ENCODE peak calls at places on chromosomes 3 and 15, in seven cellular contexts. U, M, E, N, A, H and C are unnamed samples.

GRCh38 chr3:11391930-11392688 is 119.9 kb downstream of the ATG7 start:
- DNase-seq in U (peak; percentile 86), E (no peak), M (peak; percentile 70), A (no peak), N (no peak), H (peak; percentile 8), C (no peak)

GRCh38 chr3:130935761-130936160 is 41.9 kb downstream of the ATP2C1 start:
- DNase-seq in U (peak; percentile 85), M (no peak), A (no peak), N (no peak), E (no peak), H (peak; percentile 67), C (no peak)

GRCh38 chr15:77533530-77533929 is 99.2 kb downstream of the LINGO1 start:
- DNase-seq in H (no peak), U (no peak), E (peak; percentile 27), N (no peak), M (no peak), A (no peak), C (no peak)

GRCh38 chr3:184912166-184912565 is 100.2 kb downstream of the VPS8 start:
- DNase-seq in E (no peak), A (no peak), U (no peak), H (no peak), N (no peak), M (no peak), C (no peak)

GRCh38 chr15:74725241-74725774 is at the start of gene CYP1A1:
- DNase-seq in E (no peak), A (no peak), M (no peak), H (peak; percentile 18), N (no peak), U (no peak), C (peak; percentile 62)

GRCh38 chr3:137772231-137772617 is 8.1 kb downstream of the SOX14 start:
- DNase-seq in H (no peak), E (no peak), U (no peak), M (no peak), A (no peak), N (no peak), C (no peak)

GRCh38 chr15:68618339-68619302 is 39.8 kb downstream of the CORO2B start:
- DNase-seq in A (peak; percentile 59), U (peak; percentile 79), M (peak; percentile 56), H (peak; percentile 67), N (no peak), E (no peak), C (no peak)

GRCh38 chr3:131110087-131110486 is 83.4 kb downstream of the NEK11 start:
- DNase-seq in U (peak; percentile 82), H (peak; percentile 65), M (peak; percentile 74), A (no peak), N (no peak), E (no peak), C (no peak)

GRCh38 chr3:131501949-131502348 is 822 bp downstream of the MRPL3 start:
- DNase-seq in N (no peak), U (peak; percentile 2), M (no peak), A (no peak), E (no peak), H (peak; percentile 3), C (no peak)

GRCh38 chr3:129161860-129162271 is 1.0 kb upstream of the ISY1 start:
- DNase-seq in H (peak; percentile 38), E (peak; percentile 52), N (no peak), A (no peak), M (no peak), U (no peak), C (peak; percentile 36)

GRCh38 chr3:129166579-129167332 is 5.9 kb upstream of the ISY1 start:
- DNase-seq in E (no peak), H (no peak), N (no peak), U (no peak), A (no peak), M (no peak), C (no peak)

GRCh38 chr3:129164500-129164899 is 3.6 kb upstream of the ISY1 start:
- DNase-seq in E (no peak), M (no peak), H (no peak), N (no peak), A (no peak), U (no peak), C (no peak)

GRCh38 chr3:129162729-129163579 is 2.1 kb upstream of the ISY1 start:
- DNase-seq in U (no peak), N (no peak), H (no peak), M (no peak), A (no peak), E (no peak), C (no peak)

GRCh38 chr3:129160891-129161859 is at the start of gene ISY1:
- DNase-seq in A (peak; percentile 79), U (peak; percentile 99), E (peak; percentile 88), M (peak; percentile 90), N (peak; percentile 89), H (peak; percentile 85), C (peak; percentile 91)
- H3K4me3 ChIP-seq in A (peak within 1 kb of the TSS; percentile 86), U (peak within 1 kb of the TSS; percentile 80), E (peak within 1 kb of the TSS; percentile 57), M (peak within 1 kb of the TSS; percentile 88), N (peak within 1 kb of the TSS; percentile 62), H (peak within 1 kb of the TSS; percentile 77), C (peak within 1 kb of the TSS; percentile 96)

GRCh38 chr3:9906480-9906879 is 3.8 kb downstream of the IL17RE start:
- DNase-seq in N (no peak), U (no peak), A (no peak), H (no peak), E (no peak), M (no peak), C (no peak)

GRCh38 chr3:9901967-9902366 is 681 bp upstream of the IL17RE start:
- DNase-seq in H (no peak), N (no peak), A (no peak), U (no peak), E (no peak), M (no peak), C (no peak)

GRCh38 chr3:9902372-9903237 is at the start of gene IL17RE:
- DNase-seq in A (no peak), U (no peak), N (peak; percentile 66), M (no peak), E (peak; percentile 89), H (peak; percentile 50), C (peak; percentile 89)

GRCh38 chr3:9903238-9903624 is 583 bp downstream of the IL17RE start:
- DNase-seq in H (peak; percentile 48), E (no peak), A (no peak), N (no peak), M (no peak), U (peak; percentile 44), C (no peak)

DNA sequence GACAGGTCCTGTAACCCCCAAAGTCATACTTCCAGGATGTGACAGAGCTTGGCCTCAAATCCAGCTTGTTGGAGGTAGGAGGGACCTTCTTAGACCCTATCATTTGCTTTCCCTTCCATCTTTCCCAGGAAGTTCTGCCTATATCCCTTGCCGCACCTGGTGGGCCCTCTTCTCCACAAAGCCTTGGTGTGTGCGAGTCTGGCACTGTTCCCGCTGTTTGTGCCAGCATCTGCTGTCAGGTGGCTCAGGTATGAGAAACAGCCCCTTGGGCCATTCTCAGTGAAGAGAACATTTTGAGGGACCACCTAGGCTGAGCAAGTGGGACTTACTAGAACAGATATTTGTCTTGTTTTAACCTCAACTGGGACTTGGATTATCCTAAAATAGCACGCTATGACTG is 1.3 kb downstream of the IL17RE start:
- DNase-seq in H (no peak), E (no peak), A (no peak), N (no peak), U (no peak), M (no peak), C (no peak)
- H3K4me3 ChIP-seq in H (no peak overlapping the region), E (no peak overlapping the region), A (no peak overlapping the region), N (no peak overlapping the region), U (no peak overlapping the region), M (no peak overlapping the region), C (peak overlapping the region; percentile 54)

GRCh38 chr15:67178569-67179210 is 75.8 kb downstream of the AAGAB start:
- DNase-seq in A (no peak), N (no peak), E (peak; percentile 39), H (peak; percentile 79), M (peak; percentile 98), U (peak; percentile 97), C (no peak)
- H3K4me3 ChIP-seq in A (no peak overlapping the region), N (no peak overlapping the region), E (no peak overlapping the region), H (no peak overlapping the region), M (no peak overlapping the region), U (no peak overlapping the region), C (no peak overlapping the region)

GRCh38 chr3:20572473-20572872 is 386.5 kb upstream of the SGO1 start:
- DNase-seq in M (no peak), U (no peak), A (no peak), E (no peak), H (no peak), N (no peak), C (no peak)
- H3K4me3 ChIP-seq in M (no peak overlapping the region), U (no peak overlapping the region), A (no peak overlapping the region), E (no peak overlapping the region), H (no peak overlapping the region), N (no peak overlapping the region), C (no peak overlapping the region)

GRCh38 chr15:92813440-92813839 is 86.7 kb upstream of the CHD2 start:
- DNase-seq in E (no peak), N (no peak), U (no peak), H (no peak), M (no peak), A (no peak), C (no peak)

GRCh38 chr15:92812271-92812670 is 87.9 kb upstream of the CHD2 start:
- DNase-seq in M (no peak), N (no peak), H (no peak), A (no peak), U (no peak), E (no peak), C (peak; percentile 63)

GRCh38 chr15:92809880-92810361 is 90.2 kb upstream of the CHD2 start:
- DNase-seq in E (no peak), M (peak; percentile 33), H (no peak), N (peak; percentile 50), U (peak; percentile 65), A (peak; percentile 53), C (peak; percentile 63)

GRCh38 chr15:92810418-92811138 is 89.5 kb upstream of the CHD2 start:
- DNase-seq in H (peak; percentile 80), M (peak; percentile 53), N (peak; percentile 79), A (peak; percentile 64), U (peak; percentile 81), E (no peak), C (peak; percentile 86)

GRCh38 chr15:92811514-92811913 is 88.6 kb upstream of the CHD2 start:
- DNase-seq in M (no peak), U (peak; percentile 20), H (peak; percentile 89), A (no peak), E (no peak), N (peak; percentile 41), C (peak; percentile 55)
- H3K4me3 ChIP-seq in M (no peak overlapping the region), U (no peak overlapping the region), H (peak overlapping the region; percentile 35), A (peak overlapping the region; percentile 56), E (no peak overlapping the region), N (no peak overlapping the region), C (peak overlapping the region; percentile 5)

GRCh38 chr15:99435138-99435695 is 130.6 kb upstream of the MEF2A start:
- DNase-seq in E (peak; percentile 84), H (peak; percentile 40), N (peak; percentile 79), U (no peak), M (no peak), A (peak; percentile 15), C (peak; percentile 94)
- H3K4me3 ChIP-seq in E (no peak overlapping the region), H (peak overlapping the region; percentile 19), N (no peak overlapping the region), U (no peak overlapping the region), M (no peak overlapping the region), A (no peak overlapping the region), C (no peak overlapping the region)